ENCODE peak calls at places on chromosome 18, in five cellular contexts. G is fibroblast of the aortic adventitia, D is heart left ventricle, F is GM13977, J is lower leg skin. Z is an unnamed sample.

GRCh38 chr18:4333043-4333442 is 122.1 kb downstream of the DLGAP1 start:
- DNase-seq in G (no peak), D (no peak), F (no peak), J (no peak), Z (no peak)

GRCh38 chr18:9055185-9055584 is 47.3 kb upstream of the NDUFV2 start:
- DNase-seq in G (peak; percentile 95), D (no peak), F (peak; percentile 46), J (no peak), Z (no peak)

GRCh38 chr18:55322176-55322735 is 265.7 kb downstream of the TCF4 start:
- DNase-seq in G (peak; percentile 96), D (peak; percentile 88), F (peak; percentile 62), J (peak; percentile 94), Z (peak; percentile 23)

GRCh38 chr18:27184115-27185024 is 738 bp downstream of the CHST9 start:
- DNase-seq in G (no peak), D (no peak), F (no peak), J (no peak), Z (no peak)

GRCh38 chr18:49018961-49019445 is 68.2 kb upstream of the SMAD7 start:
- DNase-seq in G (no peak), D (peak; percentile 14), F (no peak), J (peak; percentile 82), Z (no peak)

GRCh38 chr18:9861157-9861556 is 24.6 kb upstream of the TXNDC2 start:
- DNase-seq in G (no peak), D (no peak), F (peak; percentile 45), J (no peak), Z (no peak)

GRCh38 chr18:1708006-1708405 is 803.3 kb downstream of the ADCYAP1 start:
- DNase-seq in G (no peak), D (no peak), F (no peak), J (no peak), Z (no peak)

GRCh38 chr18:13621446-13621849 is 104.9 kb downstream of the FAM210A start:
- DNase-seq in G (no peak), D (no peak), F (no peak), J (no peak), Z (no peak)

GRCh38 chr18:80175451-80176235 is 66.6 kb downstream of the ADNP2 start:
- DNase-seq in G (no peak), D (no peak), F (no peak), J (no peak), Z (peak; percentile 78)

GRCh38 chr18:13565228-13565627 is 161.1 kb downstream of the FAM210A start:
- DNase-seq in G (no peak), D (peak; percentile 80), F (no peak), J (no peak), Z (no peak)

GRCh38 chr18:26685438-26686173 is 137.3 kb upstream of the KCTD1 start:
- DNase-seq in G (no peak), D (no peak), F (no peak), J (no peak), Z (no peak)

GRCh38 chr18:11761553-11761952 is 72.5 kb downstream of the GNAL start:
- DNase-seq in G (no peak), D (no peak), F (no peak), J (no peak), Z (no peak)
- TF ChIP-seq CTCF in G (no peak), D (no peak), F (no peak), J (no peak), Z (peak; percentile 17)

GRCh38 chr18:35456181-35456850 is 41.4 kb downstream of the INO80C start:
- DNase-seq in G (peak; percentile 37), D (no peak), F (no peak), J (no peak), Z (no peak)
- TF ChIP-seq CTCF in G (no peak), D (no peak), F (no peak), J (no peak), Z (no peak)

DNA sequence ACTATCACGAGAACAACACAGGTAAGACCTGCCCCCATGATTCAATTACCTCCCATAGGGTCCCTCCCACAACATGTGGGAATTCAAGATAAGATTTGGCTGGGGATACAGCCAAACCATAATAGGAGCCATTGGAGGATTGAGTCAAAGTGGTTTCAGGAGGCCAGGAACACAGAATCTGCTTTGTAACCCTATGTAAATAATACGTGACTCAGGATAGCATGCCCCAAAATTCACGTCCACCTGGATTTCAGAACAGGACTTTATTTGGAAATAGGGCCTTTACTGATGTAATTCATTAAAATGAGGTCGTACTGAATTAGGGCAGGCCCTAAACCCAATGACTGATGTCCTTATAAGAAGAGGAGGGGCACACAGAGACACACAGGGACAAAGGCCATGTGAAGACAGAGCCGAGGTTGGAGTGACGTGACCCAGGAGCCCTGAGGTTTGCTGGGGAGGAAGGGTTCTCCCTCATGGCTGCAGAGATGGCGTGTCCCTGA is 16.0 kb upstream of the CNDP2 start:
- DNase-seq in G (no peak), D (no peak), F (no peak), J (no peak), Z (no peak)
- TF ChIP-seq CTCF in G (no peak), D (no peak), F (no peak), J (no peak), Z (no peak)

DNA sequence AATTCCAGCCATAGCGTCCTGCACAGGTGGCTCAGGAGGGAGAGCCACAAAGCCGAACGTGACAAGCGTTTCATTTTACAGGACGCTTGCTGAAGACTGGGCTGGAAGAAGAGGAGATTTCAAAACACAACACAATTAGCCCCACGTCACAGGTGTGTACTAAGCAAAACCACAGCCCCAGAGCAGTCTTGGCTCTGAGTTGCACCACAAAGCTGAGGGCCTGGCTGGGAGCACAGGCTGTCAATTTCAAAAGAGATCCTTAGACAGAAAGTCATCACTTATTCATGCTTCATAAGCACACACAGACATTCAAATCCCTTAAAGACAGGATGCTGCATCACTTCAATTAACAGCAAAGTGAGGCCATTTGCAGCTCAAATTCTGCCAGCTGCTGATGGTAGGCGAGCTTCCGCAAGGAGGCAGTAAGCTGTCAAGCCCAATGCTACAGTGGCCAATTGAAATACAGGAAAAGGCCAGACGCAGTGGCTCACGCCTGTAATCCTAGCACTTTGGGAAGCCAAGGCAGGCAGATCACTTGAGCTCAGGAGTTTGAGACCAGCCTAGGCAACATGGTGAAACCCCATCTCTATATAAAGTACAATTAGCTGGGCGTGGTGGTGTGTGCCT is 79.6 kb downstream of the SKA1 start:
- DNase-seq in G (no peak), D (no peak), F (no peak), J (no peak), Z (no peak)
- TF ChIP-seq CTCF in G (no peak), D (no peak), F (no peak), J (no peak), Z (no peak)

GRCh38 chr18:36769611-36770314 is 59.0 kb downstream of the TPGS2 start:
- DNase-seq in G (no peak), D (no peak), F (peak; percentile 34), J (no peak), Z (peak; percentile 32)
- TF ChIP-seq CTCF in G (peak; percentile 26), D (peak; percentile 38), F (peak; percentile 54), J (no peak), Z (peak; percentile 46)